ENCODE peak calls at places on chromosomes 16 and 17, in four cellular contexts. W is hepatocyte; U is sigmoid colon; P is CD4-positive, alpha-beta memory T cell. S is an unnamed sample.

GRCh38 chr16:90008708-90009145 is 10.5 kb downstream of the DBNDD1 start:
- DNase-seq in W (no peak), U (no peak), P (peak; percentile 52), S (peak; percentile 69)

GRCh38 chr16:49698931-49699715 is 156.8 kb downstream of the ZNF423 start:
- DNase-seq in W (no peak), U (peak; percentile 79), P (no peak), S (no peak)

GRCh38 chr16:46629331-46629843 is 8.2 kb upstream of the SHCBP1 start:
- DNase-seq in W (peak; percentile 24), U (no peak), P (no peak), S (no peak)

GRCh38 chr17:63841350-63842172 is 924 bp downstream of the SMARCD2 start:
- DNase-seq in W (peak; percentile 75), U (peak; percentile 89), P (no peak), S (no peak)

GRCh38 chr17:69339937-69340336 is 13.0 kb upstream of the ABCA5 start:
- DNase-seq in W (no peak), U (no peak), P (no peak), S (no peak)

GRCh38 chr16:80051040-80051439 is 450.5 kb upstream of the MAF start:
- DNase-seq in W (no peak), U (no peak), P (no peak), S (no peak)

GRCh38 chr16:2004795-2005517 is 4.7 kb downstream of the ZNF598 start:
- DNase-seq in W (no peak), U (no peak), P (no peak), S (no peak)

GRCh38 chr17:1271020-1271423 is 778 bp downstream of the BHLHA9 start:
- DNase-seq in W (no peak), U (no peak), P (no peak), S (no peak)

GRCh38 chr17:15261063-15261817 is 3.9 kb downstream of the PMP22 start:
- DNase-seq in W (peak; percentile 76), U (peak; percentile 84), P (no peak), S (no peak)

GRCh38 chr16:15874745-15875314 is 13.6 kb downstream of the CEP20 start:
- DNase-seq in W (peak; percentile 77), U (peak; percentile 83), P (no peak), S (peak; percentile 5)

GRCh38 chr17:21289902-21290571 is 5.5 kb downstream of the MAP2K3 start:
- DNase-seq in W (no peak), U (peak; percentile 90), P (no peak), S (no peak)

GRCh38 chr17:49362723-49363117 is 670 bp upstream of the ZNF652 start:
- DNase-seq in W (peak; percentile 11), U (no peak), P (no peak), S (no peak)

GRCh38 chr17:81601525-81602120 is 35.3 kb downstream of the NPLOC4 start:
- DNase-seq in W (peak; percentile 80), U (no peak), P (peak; percentile 60), S (peak; percentile 68)

GRCh38 chr17:62824290-62825135 is 16.4 kb upstream of the MARCHF10 start:
- DNase-seq in W (peak; percentile 70), U (no peak), P (no peak), S (no peak)

GRCh38 chr16:84072014-84072413 is 29.4 kb upstream of the SLC38A8 start:
- DNase-seq in W (no peak), U (no peak), P (no peak), S (no peak)

GRCh38 chr16:78727536-78727935 is 628.1 kb downstream of the WWOX start:
- DNase-seq in W (peak; percentile 32), U (no peak), P (no peak), S (no peak)

GRCh38 chr17:28807925-28808641 is 34.5 kb downstream of the FAM222B start:
- DNase-seq in W (peak; percentile 38), U (no peak), P (no peak), S (no peak)

GRCh38 chr17:19327039-19327776 is 35.3 kb downstream of the B9D1 start:
- DNase-seq in W (no peak), U (peak; percentile 49), P (no peak), S (no peak)

GRCh38 chr17:28563475-28563874 is 7.8 kb downstream of the PIGS start:
- DNase-seq in W (no peak), U (no peak), P (no peak), S (no peak)

GRCh38 chr16:79601092-79601977 is 798 bp upstream of the MAF start:
- DNase-seq in W (peak; percentile 84), U (peak; percentile 83), P (no peak), S (no peak)

GRCh38 chr16:8859913-8860881 is 8.6 kb downstream of the CARHSP1 start:
- DNase-seq in W (peak; percentile 73), U (peak; percentile 93), P (no peak), S (no peak)

GRCh38 chr16:8862309-8863130 is 6.3 kb downstream of the CARHSP1 start:
- DNase-seq in W (no peak), U (no peak), P (no peak), S (no peak)

GRCh38 chr16:8861563-8862308 is 7.1 kb downstream of the CARHSP1 start:
- DNase-seq in W (peak; percentile 44), U (peak; percentile 84), P (no peak), S (no peak)

GRCh38 chr16:8855972-8856371 is 12.8 kb downstream of the CARHSP1 start:
- DNase-seq in W (no peak), U (peak; percentile 28), P (no peak), S (no peak)

GRCh38 chr16:8858994-8859912 is 9.6 kb downstream of the CARHSP1 start:
- DNase-seq in W (no peak), U (peak; percentile 67), P (no peak), S (no peak)
- H3K27ac ChIP-seq in W (peak overlapping the region; percentile 57), U (peak overlapping the region; percentile 13), P (no peak overlapping the region), S (no peak overlapping the region)

DNA sequence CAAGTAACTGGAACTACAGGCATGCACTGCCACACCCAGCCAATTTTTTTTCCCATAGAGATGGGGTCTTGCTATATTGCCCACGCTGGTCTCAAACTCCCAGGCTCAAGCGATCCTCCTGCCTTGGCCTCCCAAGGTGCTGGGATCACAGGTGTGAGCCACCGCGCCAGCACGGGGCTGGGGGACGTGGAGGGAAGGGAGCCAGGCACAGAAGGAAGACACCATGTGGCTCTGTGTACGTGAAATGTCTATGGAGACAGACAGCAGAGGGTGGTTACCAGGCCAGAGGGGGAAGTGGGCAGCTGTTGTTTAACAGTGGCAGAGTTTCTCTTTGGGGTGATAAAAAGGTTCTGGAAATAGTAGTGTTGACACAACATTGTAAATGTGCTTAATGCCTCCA is 4.6 kb upstream of the PIEZO1 start:
- DNase-seq in W (no peak), U (no peak), P (no peak), S (no peak)
- H3K4me1 ChIP-seq in W (no peaks in the 10 kb centered on the region), U (peaks cover 6% of the 10 kb centered on the region), P (peaks cover 53% of the 10 kb centered on the region), S (peaks cover 28% of the 10 kb centered on the region)

GRCh38 chr16:69340095-69340644 is 598 bp downstream of the NIP7 start:
- DNase-seq in W (no peak), U (no peak), P (no peak), S (peak; percentile 20)
- H3K27ac ChIP-seq in W (peak overlapping the region; percentile 71), U (peak overlapping the region; percentile 90), P (peak overlapping the region; percentile 81), S (peak overlapping the region; percentile 86)

DNA sequence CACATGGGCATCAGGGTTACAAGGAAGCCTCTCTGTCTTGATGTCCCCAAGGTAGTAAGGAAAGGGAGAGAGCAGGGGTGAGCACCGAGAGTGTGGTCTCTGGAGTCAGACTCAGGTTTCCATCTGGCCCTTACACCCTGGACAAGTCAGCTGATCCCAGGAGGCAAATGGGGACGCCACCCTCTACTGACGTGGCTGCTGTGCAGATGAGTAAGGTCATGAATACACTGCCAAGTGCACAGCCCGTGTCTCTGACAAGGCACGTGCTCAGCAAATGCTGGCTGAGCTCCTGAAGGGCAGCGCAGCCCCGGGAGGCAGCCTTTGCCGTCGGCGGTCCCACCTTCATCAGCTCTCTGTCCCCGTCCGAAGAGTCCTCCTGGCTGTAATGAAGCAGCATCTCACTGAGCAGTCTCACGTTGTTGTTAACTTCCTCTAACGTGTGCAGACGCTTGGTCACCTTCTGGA is 19.4 kb downstream of the GGA3 start:
- DNase-seq in W (no peak), U (no peak), P (no peak), S (no peak)
- H3K4me1 ChIP-seq in W (no peaks in the 10 kb centered on the region), U (no peaks in the 10 kb centered on the region), P (peaks cover 57% of the 10 kb centered on the region), S (peaks cover 30% of the 10 kb centered on the region)

GRCh38 chr16:9847146-9847545 is 335.1 kb downstream of the GRIN2A start:
- DNase-seq in W (no peak), U (no peak), P (no peak), S (no peak)

GRCh38 chr16:9844361-9844760 is 337.9 kb downstream of the GRIN2A start:
- DNase-seq in W (no peak), U (no peak), P (no peak), S (no peak)

GRCh38 chr16:9846362-9847099 is 335.7 kb downstream of the GRIN2A start:
- DNase-seq in W (no peak), U (no peak), P (no peak), S (no peak)

GRCh38 chr16:9843424-9844013 is 338.7 kb downstream of the GRIN2A start:
- DNase-seq in W (no peak), U (no peak), P (no peak), S (no peak)

DNA sequence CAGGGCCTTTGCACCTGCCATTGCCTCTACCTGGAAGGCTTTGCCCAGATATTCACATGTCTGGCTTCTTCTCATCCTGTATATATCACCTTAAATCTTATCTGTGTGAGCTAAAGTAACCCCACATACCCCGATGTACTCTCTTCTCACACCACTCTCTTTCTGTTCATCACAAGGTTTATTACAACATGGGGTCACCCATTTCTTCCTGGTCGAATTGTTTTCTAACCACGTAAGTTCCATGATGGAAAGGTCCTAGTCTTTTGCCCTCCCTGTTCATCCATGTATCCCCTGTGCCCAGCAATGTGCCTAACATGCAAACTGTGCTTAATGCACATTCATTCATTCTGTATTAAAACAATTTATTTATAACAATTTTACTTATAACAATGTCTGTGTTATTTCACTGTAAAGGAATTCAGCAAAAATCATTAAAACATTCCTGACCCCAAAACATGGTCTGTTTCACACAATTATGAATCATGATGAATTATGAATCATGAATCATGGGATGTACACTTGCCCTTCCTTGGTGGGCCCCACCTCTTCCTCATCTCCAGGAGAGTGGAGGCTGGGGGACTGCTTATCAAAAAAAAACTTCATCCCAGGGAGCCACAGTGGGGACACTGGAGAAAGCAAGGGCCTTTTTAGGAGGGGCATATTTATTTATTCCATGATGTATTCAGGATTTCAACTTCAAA is 336.4 kb downstream of the GRIN2A start:
- DNase-seq in W (no peak), U (no peak), P (no peak), S (no peak)
- H3K27ac ChIP-seq in W (no peak overlapping the region), U (no peak overlapping the region), P (no peak overlapping the region), S (no peak overlapping the region)

DNA sequence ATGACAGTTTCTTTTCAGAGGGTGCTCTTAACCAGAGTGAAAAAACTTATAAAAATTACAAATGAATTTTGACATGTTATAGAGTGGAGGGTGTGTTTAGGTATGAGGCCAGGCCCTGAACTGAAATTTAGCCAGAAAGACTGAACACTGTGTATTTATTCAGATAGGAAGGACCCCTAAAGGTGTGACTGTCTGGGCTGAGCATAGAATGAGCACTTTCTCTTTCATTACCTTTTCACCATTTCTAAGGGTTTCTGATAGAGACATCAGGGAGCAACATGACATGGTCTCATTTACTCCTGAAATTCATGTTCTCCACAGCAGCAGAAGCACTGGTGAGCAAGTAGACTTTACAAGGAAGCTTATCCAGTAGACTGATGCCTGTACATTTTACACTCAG is 32.9 kb downstream of the MRTFB start:
- DNase-seq in W (no peak), U (no peak), P (no peak), S (no peak)
- H3K4me1 ChIP-seq in W (peaks cover 23% of the 10 kb centered on the region), U (peaks cover 50% of the 10 kb centered on the region), P (peaks cover 14% of the 10 kb centered on the region), S (no peaks in the 10 kb centered on the region)